ENCODE peak calls at places on chromosomes 2 and 18, in nine cellular contexts. S, R, O, A, U, M, F, T and W are unnamed samples.

GRCh38 chr2:204705243-204705971 is 160.1 kb downstream of the PARD3B start:
- DNase-seq in R (no peak), S (peak), U (no peak), O (no peak), F (peak), T (no peak), A (no peak), M (no peak), W (peak)

GRCh38 chr18:11981633-11982366 is 493 bp downstream of the IMPA2 start:
- DNase-seq in U (no peak), A (peak), S (no peak), T (no peak), O (peak), R (no peak), M (peak), F (peak), W (peak)

GRCh38 chr18:55588001-55588875 is at the start of gene TCF4:
- DNase-seq in F (peak), R (peak), S (peak), O (peak), U (peak), T (peak), M (peak), A (peak), W (peak)

GRCh38 chr2:37869756-37870155 is 55.3 kb upstream of the RMDN2 start:
- DNase-seq in T (no peak), O (no peak), M (peak), A (no peak), F (no peak), U (no peak), R (peak), S (peak), W (peak)

GRCh38 chr2:9382604-9383235 is 40.6 kb downstream of the ITGB1BP1 start:
- DNase-seq in R (no peak), S (no peak), M (no peak), U (no peak), F (peak), O (no peak), T (no peak), A (no peak), W (peak)

GRCh38 chr2:100812141-100812540 is 7.8 kb upstream of the NPAS2 start:
- DNase-seq in T (no peak), F (no peak), A (no peak), S (no peak), R (no peak), O (no peak), U (no peak), M (no peak), W (no peak)

GRCh38 chr2:62144689-62145477 is 51.0 kb upstream of the B3GNT2 start:
- DNase-seq in O (no peak), S (no peak), F (no peak), M (no peak), T (no peak), R (no peak), U (no peak), A (no peak), W (no peak)

GRCh38 chr18:56108486-56109367 is 520.7 kb upstream of the TCF4 start:
- DNase-seq in M (no peak), A (no peak), R (no peak), U (no peak), S (no peak), O (no peak), F (no peak), T (no peak), W (no peak)

GRCh38 chr2:170965446-170966225 is 36.6 kb downstream of the GORASP2 start:
- DNase-seq in U (no peak), A (no peak), S (peak), R (no peak), F (no peak), O (no peak), M (no peak), T (no peak), W (peak)

GRCh38 chr2:29295843-29296242 is 180.6 kb downstream of the CLIP4 start:
- DNase-seq in U (peak), A (no peak), O (no peak), M (peak), R (peak), T (peak), F (peak), S (peak), W (peak)

GRCh38 chr2:101763496-101764333 is 66.2 kb downstream of the MAP4K4 start:
- DNase-seq in T (no peak), R (no peak), U (peak), S (peak), F (no peak), A (no peak), O (no peak), M (peak), W (no peak)

GRCh38 chr18:51135361-51135760 is 62.1 kb downstream of the MEX3C start:
- DNase-seq in F (peak), S (peak), O (no peak), U (peak), T (no peak), A (no peak), R (no peak), M (peak), W (no peak)

GRCh38 chr18:45993441-45993840 is 26.3 kb upstream of the EPG5 start:
- DNase-seq in A (no peak), R (peak), F (peak), M (peak), U (no peak), O (no peak), T (no peak), S (peak), W (peak)

GRCh38 chr18:29849145-29849544 is 1193.4 kb downstream of the DSC3 start:
- DNase-seq in M (peak), U (no peak), F (peak), R (no peak), S (peak), O (no peak), T (no peak), A (no peak), W (no peak)

GRCh38 chr2:69791045-69791444 is 38.4 kb upstream of the GMCL1 start:
- DNase-seq in U (no peak), T (no peak), F (no peak), R (no peak), O (no peak), S (no peak), M (peak), A (no peak), W (no peak)

GRCh38 chr2:144475596-144475995 is 44.3 kb downstream of the ZEB2 start:
- DNase-seq in T (no peak), M (no peak), F (no peak), A (no peak), S (no peak), R (no peak), U (no peak), O (no peak), W (no peak)

GRCh38 chr2:124623560-124623959 is 598.5 kb downstream of the CNTNAP5 start:
- DNase-seq in M (no peak), T (no peak), R (no peak), S (no peak), F (no peak), O (no peak), A (no peak), U (no peak), W (no peak)

GRCh38 chr2:152369176-152369860 is 34.3 kb downstream of the FMNL2 start:
- DNase-seq in O (no peak), S (peak), T (no peak), F (peak), R (peak), U (no peak), M (peak), A (no peak), W (peak)

GRCh38 chr2:25165992-25166618 is 2.3 kb downstream of the POMC start:
- DNase-seq in F (no peak), O (peak), R (no peak), A (peak), M (no peak), T (peak), S (no peak), U (peak), W (peak)

GRCh38 chr2:196291418-196291817 is 120.0 kb upstream of the STK17B start:
- DNase-seq in A (no peak), O (no peak), F (no peak), R (no peak), U (no peak), S (no peak), T (no peak), M (no peak), W (no peak)

GRCh38 chr2:28338754-28339325 is 53.8 kb upstream of the FOSL2 start:
- DNase-seq in R (no peak), F (no peak), A (peak), S (peak), O (no peak), U (no peak), M (no peak), T (no peak), W (no peak)

GRCh38 chr18:9731380-9731779 is 23.3 kb downstream of the RAB31 start:
- DNase-seq in M (peak), U (peak), R (peak), O (no peak), S (peak), T (no peak), A (no peak), F (peak), W (peak)

GRCh38 chr18:70135604-70136003 is 69.9 kb downstream of the RTTN start:
- DNase-seq in S (no peak), U (no peak), O (no peak), R (no peak), M (no peak), A (no peak), T (no peak), F (no peak), W (no peak)

GRCh38 chr18:75049455-75049789 is 159.5 kb downstream of the PTGR3 start:
- DNase-seq in R (no peak), F (no peak), U (no peak), A (no peak), S (no peak), O (no peak), T (no peak), M (no peak), W (no peak)

GRCh38 chr18:48841381-48842258 is 109.1 kb downstream of the SMAD7 start:
- DNase-seq in O (peak), R (no peak), S (no peak), U (no peak), A (peak), F (no peak), T (no peak), M (peak), W (no peak)

GRCh38 chr18:14912967-14913366 is 165.0 kb downstream of the ANKRD30B start:
- DNase-seq in F (no peak), R (no peak), T (no peak), O (no peak), A (no peak), U (no peak), M (peak), S (no peak), W (no peak)

GRCh38 chr2:149364839-149365238 is 34.5 kb downstream of the LYPD6 start:
- DNase-seq in S (no peak), T (no peak), R (no peak), U (no peak), F (no peak), A (no peak), O (no peak), M (no peak), W (no peak)

GRCh38 chr2:233011268-233012190 is 1.5 kb downstream of the NGEF start:
- DNase-seq in S (no peak), M (no peak), T (no peak), R (no peak), U (no peak), F (no peak), A (peak), O (peak), W (no peak)

GRCh38 chr2:143513081-143513480 is 383.9 kb downstream of the ARHGAP15 start:
- DNase-seq in T (peak), M (peak), U (peak), F (peak), A (no peak), S (peak), O (no peak), R (peak), W (peak)

GRCh38 chr2:157596992-157597681 is 31.5 kb downstream of the ACVR1C start:
- DNase-seq in O (peak), U (peak), M (peak), R (peak), F (no peak), A (peak), S (no peak), T (no peak), W (no peak)

GRCh38 chr2:106931742-106932335 is 45.9 kb upstream of the ST6GAL2 start:
- DNase-seq in U (no peak), R (no peak), F (no peak), A (no peak), T (no peak), O (no peak), S (no peak), M (no peak), W (no peak)

GRCh38 chr2:231015462-231015861 is 19.5 kb downstream of the SPATA3 start:
- DNase-seq in R (no peak), O (no peak), A (no peak), U (no peak), M (no peak), S (no peak), T (no peak), F (no peak), W (no peak)

GRCh38 chr2:96580771-96581170 is 44.2 kb downstream of the ARID5A start:
- DNase-seq in R (no peak), U (peak), O (no peak), M (no peak), T (no peak), F (peak), A (no peak), S (no peak), W (peak)